ENCODE peak calls at places on chromosomes 4 and X, in eight cellular contexts. One of them, this sample, is unnamed.
A peak's percentile ranks its signal among the peaks of the same experiment; 100 is the strongest.

GRCh38 chr4:173135241-173135847 is 33.3 kb upstream of the GALNT7 start:
- DNase-seq in lower leg skin: no peak
- DNase-seq in esophagus muscularis mucosa: no peak
- DNase-seq in CD8-positive, alpha-beta memory T cell: no peak
- DNase-seq in choroid plexus epithelial cell: peak; percentile 64
- DNase-seq in psoas muscle: no peak
- DNase-seq in H7: no peak
- DNase-seq in GM23338: no peak
- DNase-seq in this sample: no peak

GRCh38 chrX:150338615-150339014 is 24.5 kb upstream of the MAMLD1 start:
- DNase-seq in lower leg skin: no peak
- DNase-seq in esophagus muscularis mucosa: no peak
- DNase-seq in CD8-positive, alpha-beta memory T cell: no peak
- DNase-seq in choroid plexus epithelial cell: no peak
- DNase-seq in psoas muscle: no peak
- DNase-seq in H7: no peak
- DNase-seq in GM23338: no peak
- DNase-seq in this sample: no peak

GRCh38 chr4:103998752-103999151 is 279.0 kb upstream of the TACR3 start:
- DNase-seq in lower leg skin: no peak
- DNase-seq in esophagus muscularis mucosa: no peak
- DNase-seq in CD8-positive, alpha-beta memory T cell: no peak
- DNase-seq in choroid plexus epithelial cell: no peak
- DNase-seq in psoas muscle: no peak
- DNase-seq in H7: no peak
- DNase-seq in GM23338: no peak
- DNase-seq in this sample: no peak

GRCh38 chrX:153761863-153762262 is 2.2 kb upstream of the PLXNB3 start:
- DNase-seq in lower leg skin: no peak
- DNase-seq in esophagus muscularis mucosa: no peak
- DNase-seq in CD8-positive, alpha-beta memory T cell: no peak
- DNase-seq in choroid plexus epithelial cell: no peak
- DNase-seq in psoas muscle: no peak
- DNase-seq in H7: peak; percentile 41
- DNase-seq in GM23338: no peak
- DNase-seq in this sample: no peak

GRCh38 chrX:33808636-33809035 is 323.5 kb downstream of the FAM47A start:
- DNase-seq in lower leg skin: no peak
- DNase-seq in esophagus muscularis mucosa: no peak
- DNase-seq in CD8-positive, alpha-beta memory T cell: no peak
- DNase-seq in choroid plexus epithelial cell: no peak
- DNase-seq in psoas muscle: no peak
- DNase-seq in H7: peak; percentile 4
- DNase-seq in GM23338: peak; percentile 11
- DNase-seq in this sample: no peak

GRCh38 chrX:150926304-150926703 is 27.8 kb upstream of the CD99L2 start:
- DNase-seq in lower leg skin: no peak
- DNase-seq in esophagus muscularis mucosa: no peak
- DNase-seq in CD8-positive, alpha-beta memory T cell: no peak
- DNase-seq in choroid plexus epithelial cell: peak; percentile 11
- DNase-seq in psoas muscle: no peak
- DNase-seq in H7: no peak
- DNase-seq in GM23338: no peak
- DNase-seq in this sample: no peak

GRCh38 chrX:23908219-23909003 is 605 bp downstream of the CXorf58 start:
- DNase-seq in lower leg skin: no peak
- DNase-seq in esophagus muscularis mucosa: no peak
- DNase-seq in CD8-positive, alpha-beta memory T cell: no peak
- DNase-seq in choroid plexus epithelial cell: no peak
- DNase-seq in psoas muscle: no peak
- DNase-seq in H7: peak; percentile 60
- DNase-seq in GM23338: peak; percentile 53
- DNase-seq in this sample: no peak

GRCh38 chr4:87025023-87025613 is 90.3 kb downstream of the AFF1 start:
- DNase-seq in lower leg skin: no peak
- DNase-seq in esophagus muscularis mucosa: no peak
- DNase-seq in CD8-positive, alpha-beta memory T cell: no peak
- DNase-seq in choroid plexus epithelial cell: no peak
- DNase-seq in psoas muscle: no peak
- DNase-seq in H7: no peak
- DNase-seq in GM23338: no peak
- DNase-seq in this sample: no peak

GRCh38 chr4:147233-147632 is 22.9 kb downstream of the ZNF718 start:
- DNase-seq in lower leg skin: no peak
- DNase-seq in esophagus muscularis mucosa: no peak
- DNase-seq in CD8-positive, alpha-beta memory T cell: no peak
- DNase-seq in choroid plexus epithelial cell: no peak
- DNase-seq in psoas muscle: no peak
- DNase-seq in H7: no peak
- DNase-seq in GM23338: no peak
- DNase-seq in this sample: no peak

GRCh38 chr4:70471897-70472296 is at the start of gene MUC7:
- DNase-seq in lower leg skin: no peak
- DNase-seq in esophagus muscularis mucosa: no peak
- DNase-seq in CD8-positive, alpha-beta memory T cell: no peak
- DNase-seq in choroid plexus epithelial cell: no peak
- DNase-seq in psoas muscle: no peak
- DNase-seq in H7: no peak
- DNase-seq in GM23338: no peak
- DNase-seq in this sample: no peak

GRCh38 chrX:150983526-150984163 is 510 bp downstream of the HMGB3 start:
- DNase-seq in lower leg skin: no peak
- DNase-seq in esophagus muscularis mucosa: no peak
- DNase-seq in CD8-positive, alpha-beta memory T cell: no peak
- DNase-seq in choroid plexus epithelial cell: no peak
- DNase-seq in psoas muscle: no peak
- DNase-seq in H7: no peak
- DNase-seq in GM23338: no peak
- DNase-seq in this sample: no peak

GRCh38 chr4:150354214-150354796 is 227.6 kb upstream of the MAB21L2 start:
- DNase-seq in lower leg skin: no peak
- DNase-seq in esophagus muscularis mucosa: no peak
- DNase-seq in CD8-positive, alpha-beta memory T cell: no peak
- DNase-seq in choroid plexus epithelial cell: no peak
- DNase-seq in psoas muscle: no peak
- DNase-seq in H7: no peak
- DNase-seq in GM23338: peak; percentile 12
- DNase-seq in this sample: no peak

GRCh38 chrX:143580266-143580665 is 55.6 kb downstream of the SLITRK4 start:
- DNase-seq in lower leg skin: no peak
- DNase-seq in esophagus muscularis mucosa: no peak
- DNase-seq in CD8-positive, alpha-beta memory T cell: no peak
- DNase-seq in choroid plexus epithelial cell: no peak
- DNase-seq in psoas muscle: no peak
- DNase-seq in H7: no peak
- DNase-seq in GM23338: no peak
- DNase-seq in this sample: no peak

GRCh38 chr4:61201562-61202099 is 1.5 kb downstream of the ADGRL3 start:
- DNase-seq in lower leg skin: peak; percentile 82
- DNase-seq in esophagus muscularis mucosa: no peak
- DNase-seq in CD8-positive, alpha-beta memory T cell: no peak
- DNase-seq in choroid plexus epithelial cell: peak; percentile 19
- DNase-seq in psoas muscle: no peak
- DNase-seq in H7: peak; percentile 49
- DNase-seq in GM23338: peak; percentile 50
- DNase-seq in this sample: no peak

GRCh38 chr4:89496851-89497250 is 189.3 kb upstream of the GPRIN3 start:
- DNase-seq in lower leg skin: no peak
- DNase-seq in esophagus muscularis mucosa: no peak
- DNase-seq in CD8-positive, alpha-beta memory T cell: no peak
- DNase-seq in choroid plexus epithelial cell: peak; percentile 67
- DNase-seq in psoas muscle: no peak
- DNase-seq in H7: no peak
- DNase-seq in GM23338: no peak
- DNase-seq in this sample: no peak

GRCh38 chr4:89493367-89493766 is 185.8 kb upstream of the GPRIN3 start:
- DNase-seq in lower leg skin: no peak
- DNase-seq in esophagus muscularis mucosa: no peak
- DNase-seq in CD8-positive, alpha-beta memory T cell: no peak
- DNase-seq in choroid plexus epithelial cell: no peak
- DNase-seq in psoas muscle: no peak
- DNase-seq in H7: no peak
- DNase-seq in GM23338: no peak
- DNase-seq in this sample: no peak

GRCh38 chr4:89492476-89493110 is 185.0 kb upstream of the GPRIN3 start:
- DNase-seq in lower leg skin: no peak
- DNase-seq in esophagus muscularis mucosa: no peak
- DNase-seq in CD8-positive, alpha-beta memory T cell: no peak
- DNase-seq in choroid plexus epithelial cell: peak; percentile 89
- DNase-seq in psoas muscle: no peak
- DNase-seq in H7: no peak
- DNase-seq in GM23338: no peak
- DNase-seq in this sample: no peak

GRCh38 chr4:89491731-89492235 is 184.2 kb upstream of the GPRIN3 start:
- DNase-seq in lower leg skin: no peak
- DNase-seq in esophagus muscularis mucosa: no peak
- DNase-seq in CD8-positive, alpha-beta memory T cell: no peak
- DNase-seq in choroid plexus epithelial cell: no peak
- DNase-seq in psoas muscle: no peak
- DNase-seq in H7: peak; percentile 38
- DNase-seq in GM23338: peak; percentile 57
- DNase-seq in this sample: no peak

GRCh38 chr4:89497517-89498308 is 190.1 kb upstream of the GPRIN3 start:
- DNase-seq in lower leg skin: no peak
- DNase-seq in esophagus muscularis mucosa: no peak
- DNase-seq in CD8-positive, alpha-beta memory T cell: no peak
- DNase-seq in choroid plexus epithelial cell: peak; percentile 60
- DNase-seq in psoas muscle: no peak
- DNase-seq in H7: no peak
- DNase-seq in GM23338: no peak
- DNase-seq in this sample: no peak
- H3K4me3 ChIP-seq in lower leg skin: no peak overlapping the region
- H3K4me3 ChIP-seq in esophagus muscularis mucosa: no peak overlapping the region
- H3K4me3 ChIP-seq in CD8-positive, alpha-beta memory T cell: no peak overlapping the region
- H3K4me3 ChIP-seq in choroid plexus epithelial cell: no peak overlapping the region
- H3K4me3 ChIP-seq in psoas muscle: no peak overlapping the region
- H3K4me3 ChIP-seq in H7: no peak overlapping the region
- H3K4me3 ChIP-seq in GM23338: no peak overlapping the region
- H3K4me3 ChIP-seq in this sample: no peak overlapping the region

DNA sequence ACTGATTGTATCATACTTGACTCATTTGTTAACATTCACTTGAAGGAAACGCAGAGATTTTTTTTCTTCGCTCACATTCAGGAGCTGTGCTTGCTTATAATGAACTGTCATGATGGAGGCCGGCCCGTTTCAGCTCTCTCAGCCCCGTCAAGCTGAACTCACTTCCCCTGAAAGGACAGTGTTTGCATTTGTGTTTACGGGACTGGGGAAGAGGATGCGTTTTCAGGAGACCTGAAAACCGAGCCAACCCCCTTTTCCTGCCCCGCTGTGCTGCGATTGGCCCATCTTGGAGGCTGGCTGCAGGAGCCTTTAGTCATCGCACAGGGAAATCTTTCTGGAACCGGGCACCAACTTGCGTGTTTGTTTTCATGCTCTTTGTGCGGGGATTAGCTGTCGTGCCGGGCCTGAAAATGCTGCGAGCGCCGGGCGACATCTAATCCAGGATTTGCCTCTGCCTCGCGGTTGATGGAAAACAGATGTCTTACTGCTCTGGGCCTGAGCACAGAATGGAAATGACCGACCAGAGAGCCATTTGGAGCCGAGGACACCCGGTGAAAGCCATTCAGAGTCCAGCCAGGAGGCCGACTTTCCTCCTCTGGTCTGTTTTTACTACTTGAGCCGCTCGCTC is 18.0 kb downstream of the TRIM2 start:
- DNase-seq in lower leg skin: peak; percentile 89
- DNase-seq in esophagus muscularis mucosa: no peak
- DNase-seq in CD8-positive, alpha-beta memory T cell: peak; percentile 38
- DNase-seq in choroid plexus epithelial cell: peak; percentile 76
- DNase-seq in psoas muscle: peak; percentile 57
- DNase-seq in H7: peak; percentile 82
- DNase-seq in GM23338: peak; percentile 84
- DNase-seq in this sample: no peak
- H3K4me3 ChIP-seq in lower leg skin: peak overlapping the region; percentile 27
- H3K4me3 ChIP-seq in esophagus muscularis mucosa: peak overlapping the region; percentile 76
- H3K4me3 ChIP-seq in CD8-positive, alpha-beta memory T cell: peak overlapping the region; percentile 54
- H3K4me3 ChIP-seq in choroid plexus epithelial cell: peak overlapping the region; percentile 71
- H3K4me3 ChIP-seq in psoas muscle: peak overlapping the region; percentile 97
- H3K4me3 ChIP-seq in H7: peak overlapping the region; percentile 59
- H3K4me3 ChIP-seq in GM23338: peak overlapping the region; percentile 62
- H3K4me3 ChIP-seq in this sample: peak overlapping the region; percentile 52

DNA sequence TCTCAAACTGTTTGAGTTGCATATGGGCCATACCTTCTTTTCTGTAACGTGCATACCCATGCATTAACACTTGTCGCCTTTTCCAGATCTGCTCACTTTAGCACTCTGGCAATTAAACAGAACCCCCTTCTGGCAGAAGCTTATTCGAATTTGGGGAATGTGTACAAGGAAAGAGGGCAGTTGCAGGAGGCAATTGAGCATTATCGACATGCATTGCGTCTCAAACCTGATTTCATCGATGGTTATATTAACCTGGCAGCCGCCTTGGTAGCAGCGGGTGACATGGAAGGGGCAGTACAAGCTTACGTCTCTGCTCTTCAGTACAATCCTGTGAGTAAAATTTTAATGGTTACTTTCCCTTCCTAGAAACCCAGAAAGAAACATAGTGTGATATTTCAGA is 4.8 kb downstream of the OGT start:
- DNase-seq in lower leg skin: no peak
- DNase-seq in esophagus muscularis mucosa: no peak
- DNase-seq in CD8-positive, alpha-beta memory T cell: no peak
- DNase-seq in choroid plexus epithelial cell: no peak
- DNase-seq in psoas muscle: no peak
- DNase-seq in H7: no peak
- DNase-seq in GM23338: no peak
- DNase-seq in this sample: no peak
- H3K4me3 ChIP-seq in lower leg skin: no peak overlapping the region
- H3K4me3 ChIP-seq in esophagus muscularis mucosa: no peak overlapping the region
- H3K4me3 ChIP-seq in CD8-positive, alpha-beta memory T cell: no peak overlapping the region
- H3K4me3 ChIP-seq in choroid plexus epithelial cell: no peak overlapping the region
- H3K4me3 ChIP-seq in psoas muscle: peak overlapping the region; percentile 82
- H3K4me3 ChIP-seq in H7: no peak overlapping the region
- H3K4me3 ChIP-seq in GM23338: no peak overlapping the region
- H3K4me3 ChIP-seq in this sample: no peak overlapping the region

GRCh38 chr4:127810551-127810950 is 28.4 kb downstream of the HSPA4L start:
- DNase-seq in lower leg skin: no peak
- DNase-seq in esophagus muscularis mucosa: no peak
- DNase-seq in CD8-positive, alpha-beta memory T cell: no peak
- DNase-seq in choroid plexus epithelial cell: no peak
- DNase-seq in psoas muscle: no peak
- DNase-seq in H7: no peak
- DNase-seq in GM23338: no peak
- DNase-seq in this sample: no peak

DNA sequence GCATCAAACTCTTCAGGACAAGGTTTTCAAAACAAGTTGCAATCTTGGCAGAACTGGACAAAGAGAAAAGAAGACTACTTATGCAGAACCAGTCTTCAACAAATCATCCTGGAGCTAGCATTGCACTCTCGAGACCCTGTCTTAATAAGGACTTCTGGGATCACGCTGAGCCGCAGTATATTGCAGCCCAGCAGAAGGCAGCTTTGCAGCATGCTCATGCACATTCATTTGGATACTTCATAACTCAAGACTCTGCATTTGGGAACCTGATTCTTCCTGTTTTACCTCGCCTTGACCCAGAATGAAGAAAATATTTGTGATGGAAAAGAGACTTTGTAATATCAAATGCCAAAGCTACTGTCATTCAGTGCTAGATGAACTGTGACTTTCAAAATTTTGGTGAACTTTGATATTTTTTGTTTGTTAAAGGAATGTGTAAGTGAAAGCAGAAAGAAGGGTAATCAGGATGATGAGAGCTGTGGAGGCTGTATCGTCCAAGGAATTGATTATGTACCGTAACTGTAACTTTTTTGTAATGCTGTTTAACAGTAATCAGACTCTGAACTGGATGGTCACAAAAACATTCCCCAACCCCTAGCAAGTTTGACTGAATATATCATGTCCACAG is 27.2 kb downstream of the HSPA4L start:
- DNase-seq in lower leg skin: no peak
- DNase-seq in esophagus muscularis mucosa: no peak
- DNase-seq in CD8-positive, alpha-beta memory T cell: no peak
- DNase-seq in choroid plexus epithelial cell: peak; percentile 61
- DNase-seq in psoas muscle: no peak
- DNase-seq in H7: no peak
- DNase-seq in GM23338: peak; percentile 15
- DNase-seq in this sample: no peak
- H3K4me3 ChIP-seq in lower leg skin: no peak overlapping the region
- H3K4me3 ChIP-seq in esophagus muscularis mucosa: no peak overlapping the region
- H3K4me3 ChIP-seq in CD8-positive, alpha-beta memory T cell: no peak overlapping the region
- H3K4me3 ChIP-seq in choroid plexus epithelial cell: no peak overlapping the region
- H3K4me3 ChIP-seq in psoas muscle: no peak overlapping the region
- H3K4me3 ChIP-seq in H7: no peak overlapping the region
- H3K4me3 ChIP-seq in GM23338: no peak overlapping the region
- H3K4me3 ChIP-seq in this sample: no peak overlapping the region